ENCODE peak calls at places on chromosomes 6 and 20, in nine cellular contexts. N, O, W, V, K, T, X, I and U are unnamed samples.

GRCh38 chr6:36949636-36950035 is 4.9 kb upstream of the PI16 start:
- DNase-seq in T (no peak), I (no peak), K (no peak), X (no peak), N (no peak), O (no peak), V (peak), W (no peak), U (no peak)

GRCh38 chr6:24340998-24341934 is 16.6 kb downstream of the DCDC2 start:
- DNase-seq in V (no peak), K (peak), I (no peak), O (no peak), X (no peak), N (no peak), T (no peak), W (no peak), U (no peak)

GRCh38 chr20:16119909-16120308 is 453.3 kb downstream of the KIF16B start:
- DNase-seq in I (no peak), X (no peak), O (no peak), K (no peak), T (no peak), N (no peak), W (no peak), V (no peak), U (no peak)

GRCh38 chr6:50096267-50096666 is 46.5 kb upstream of the DEFB112 start:
- DNase-seq in T (no peak), N (no peak), W (no peak), I (no peak), K (no peak), O (no peak), V (no peak), X (no peak), U (no peak)

GRCh38 chr6:108942556-108943492 is 94.6 kb downstream of the ARMC2 start:
- DNase-seq in V (no peak), W (no peak), O (no peak), K (no peak), X (no peak), I (peak), T (no peak), N (no peak), U (no peak)

GRCh38 chr6:7106752-7107577 is 796 bp upstream of the RREB1 start:
- DNase-seq in W (peak), X (peak), N (peak), V (peak), K (peak), T (no peak), O (peak), I (peak), U (peak)

GRCh38 chr6:155328074-155328538 is 13.8 kb upstream of the TFB1M start:
- DNase-seq in X (no peak), O (no peak), W (no peak), T (no peak), K (no peak), V (no peak), N (no peak), I (no peak), U (no peak)

GRCh38 chr20:21522479-21523397 is 8.9 kb upstream of the NKX2-2 start:
- DNase-seq in N (no peak), W (no peak), K (no peak), O (no peak), X (no peak), I (peak), T (no peak), V (no peak), U (no peak)

GRCh38 chr6:31945507-31946369 is at the start of gene CFB:
- DNase-seq in X (peak), K (peak), V (peak), I (peak), T (peak), O (peak), W (peak), N (peak), U (peak)

GRCh38 chr6:148577687-148578488 is 168.9 kb upstream of the UST start:
- DNase-seq in O (peak), K (peak), I (peak), V (peak), N (peak), T (no peak), W (peak), X (peak), U (peak)

GRCh38 chr6:69790629-69791028 is 6.2 kb downstream of the LMBRD1 start:
- DNase-seq in I (no peak), V (no peak), O (no peak), T (no peak), X (no peak), W (no peak), K (no peak), N (no peak), U (no peak)

GRCh38 chr6:90490030-90490429 is 96.8 kb downstream of the MAP3K7 start:
- DNase-seq in T (no peak), O (no peak), I (no peak), K (no peak), W (no peak), N (no peak), X (no peak), V (no peak), U (no peak)

GRCh38 chr20:21323640-21324039 is 20.5 kb downstream of the XRN2 start:
- DNase-seq in O (no peak), N (no peak), V (peak), K (peak), T (no peak), X (no peak), W (peak), I (peak), U (no peak)

GRCh38 chr6:10412165-10412947 is 2.5 kb downstream of the TFAP2A start:
- DNase-seq in I (no peak), K (peak), X (no peak), N (no peak), T (no peak), O (no peak), V (peak), W (no peak), U (peak)

GRCh38 chr6:25384234-25384633 is 105.1 kb downstream of the CARMIL1 start:
- DNase-seq in T (no peak), I (no peak), W (no peak), N (no peak), X (no peak), K (no peak), V (no peak), O (no peak), U (no peak)

GRCh38 chr6:79079425-79080130 is 1.5 kb upstream of the PHIP start:
- DNase-seq in V (peak), T (no peak), X (no peak), N (no peak), K (no peak), W (no peak), I (no peak), O (no peak), U (no peak)

GRCh38 chr6:135498178-135498841 is 770 bp upstream of the AHI1 start:
- DNase-seq in I (peak), T (peak), K (peak), N (peak), O (peak), X (peak), W (peak), V (peak), U (peak)

GRCh38 chr6:128179890-128180440 is 279.1 kb upstream of the THEMIS start:
- DNase-seq in O (no peak), W (no peak), V (no peak), N (no peak), T (no peak), I (no peak), X (no peak), K (no peak), U (no peak)

GRCh38 chr6:85400331-85400730 is 49.6 kb upstream of the NT5E start:
- DNase-seq in O (no peak), K (no peak), I (no peak), X (no peak), W (no peak), V (no peak), T (no peak), N (no peak), U (no peak)

GRCh38 chr6:34190504-34191122 is 44.7 kb upstream of the GRM4 start:
- DNase-seq in K (no peak), N (no peak), O (no peak), X (no peak), T (peak), I (peak), W (no peak), V (no peak), U (no peak)

GRCh38 chr6:24215068-24215467 is 89.1 kb downstream of the NRSN1 start:
- DNase-seq in N (no peak), W (no peak), V (no peak), X (no peak), O (no peak), T (no peak), I (no peak), K (no peak), U (no peak)

GRCh38 chr6:157403011-157403683 is 22.2 kb downstream of the ZDHHC14 start:
- DNase-seq in I (no peak), V (no peak), W (no peak), X (no peak), O (no peak), T (no peak), K (no peak), N (no peak), U (no peak)

GRCh38 chr20:20359628-20360027 is 8.3 kb upstream of the INSM1 start:
- DNase-seq in O (no peak), T (no peak), K (no peak), W (no peak), I (no peak), X (no peak), V (no peak), N (no peak), U (no peak)

GRCh38 chr6:152232494-152233151 is 404.5 kb downstream of the SYNE1 start:
- DNase-seq in O (no peak), T (no peak), I (no peak), W (no peak), K (no peak), N (no peak), X (no peak), V (peak), U (no peak)

GRCh38 chr6:89311853-89312531 is 3.1 kb downstream of the GABRR2 start:
- DNase-seq in X (peak), V (peak), O (peak), W (peak), N (peak), I (no peak), T (no peak), K (no peak), U (peak)

GRCh38 chr6:34391023-34391485 is 1.4 kb downstream of the NUDT3 start:
- DNase-seq in V (peak), T (no peak), I (peak), K (peak), X (peak), N (no peak), O (peak), W (peak), U (peak)

GRCh38 chr6:169533656-169534421 is 168.0 kb downstream of the WDR27 start:
- DNase-seq in K (peak), T (no peak), W (no peak), I (no peak), N (no peak), X (no peak), O (no peak), V (no peak), U (no peak)

DNA sequence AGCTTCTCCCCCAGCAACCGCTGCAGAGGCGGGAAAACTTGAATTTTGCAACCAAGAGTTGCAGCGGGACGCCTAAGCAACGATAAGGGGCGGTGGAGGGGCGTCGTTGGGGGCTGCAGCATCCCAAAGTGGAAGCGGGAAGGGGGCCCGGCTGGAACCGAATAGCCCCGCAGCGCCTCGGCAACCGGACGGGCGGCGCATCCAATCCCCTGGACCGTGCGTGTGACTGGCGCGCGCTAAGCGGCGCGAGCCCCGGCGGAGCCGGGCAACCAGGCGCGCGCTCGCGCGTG is 670 bp upstream of the PARD6B start:
- DNase-seq in W (no peak), N (no peak), X (no peak), V (no peak), O (no peak), I (no peak), T (no peak), K (no peak), U (no peak)
- TF ChIP-seq POLR2A in W (peak), N (no peak), X (no peak), V (no peak), O (no peak), I (peak), T (no peak), K (peak), U (no peak)

DNA sequence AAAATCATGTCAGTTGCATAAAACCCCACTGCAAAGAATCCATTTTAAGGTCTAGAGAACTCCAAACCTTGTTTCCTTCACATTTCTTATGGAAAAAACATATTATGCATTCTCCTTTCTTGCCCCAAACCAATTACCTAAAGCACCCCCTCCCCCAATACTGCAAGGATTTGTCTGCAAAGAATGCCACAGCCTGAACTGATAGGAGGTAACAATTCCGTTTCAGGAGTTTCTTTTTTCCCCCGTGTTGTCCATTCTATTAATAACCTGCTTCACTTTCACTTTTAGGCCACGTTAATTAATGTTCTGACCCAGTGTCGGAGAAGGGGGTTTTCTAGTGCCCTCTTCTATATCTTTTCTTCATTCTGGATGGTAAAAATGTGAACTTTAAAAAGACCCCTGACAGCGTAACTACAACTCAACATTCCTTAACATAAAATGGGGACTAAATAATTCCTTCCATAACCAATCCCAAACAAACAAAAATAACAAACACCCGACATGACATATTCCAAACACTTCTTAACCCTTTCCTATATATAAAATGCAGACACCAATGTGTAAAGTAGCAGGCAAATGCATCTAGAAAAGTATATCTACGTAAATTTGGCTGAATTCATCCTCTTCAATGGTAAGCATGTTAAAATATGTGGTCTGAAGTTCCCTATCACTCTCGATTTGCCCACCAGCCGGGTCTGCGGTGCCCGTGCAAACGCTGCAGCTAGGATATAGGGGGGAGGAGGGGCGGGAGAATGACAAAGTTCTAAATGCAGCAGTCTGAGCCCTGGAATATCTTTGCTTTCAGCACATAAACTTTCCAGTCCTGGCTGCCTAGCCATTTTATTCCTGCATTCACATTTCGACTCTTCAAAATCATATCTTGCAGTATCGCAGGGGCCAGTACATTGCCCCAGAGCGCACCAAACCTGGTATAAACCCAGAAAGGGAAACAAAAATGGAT is 978 bp downstream of the NRN1 start:
- DNase-seq in I (no peak), K (no peak), X (no peak), O (no peak), T (no peak), W (no peak), V (no peak), N (no peak), U (no peak)
- H3K27ac ChIP-seq in I (no peak), K (no peak), X (no peak), O (peak), T (peak), W (peak), V (no peak), N (peak), U (no peak)

GRCh38 chr6:131216277-131216676 is 81.0 kb downstream of the AKAP7 start:
- DNase-seq in X (no peak), K (no peak), V (no peak), N (no peak), I (no peak), T (no peak), O (no peak), W (no peak), U (no peak)
- TF ChIP-seq POLR2A in X (no peak), K (no peak), V (no peak), N (no peak), I (no peak), T (no peak), O (no peak), W (no peak), U (no peak)

GRCh38 chr20:298755-299391 is 1.5 kb downstream of the ZCCHC3 start:
- DNase-seq in X (no peak), V (no peak), W (no peak), K (no peak), I (no peak), T (no peak), O (no peak), N (no peak), U (no peak)

GRCh38 chr20:300345-300744 is 3.0 kb downstream of the ZCCHC3 start:
- DNase-seq in W (no peak), X (no peak), K (no peak), N (no peak), T (no peak), I (no peak), O (no peak), V (no peak), U (no peak)

GRCh38 chr20:297925-298754 is 770 bp downstream of the ZCCHC3 start:
- DNase-seq in I (peak), T (peak), N (peak), X (peak), V (peak), W (peak), K (peak), O (peak), U (peak)

GRCh38 chr20:305745-306144 is 8.4 kb downstream of the ZCCHC3 start:
- DNase-seq in T (no peak), K (no peak), I (no peak), W (no peak), V (no peak), N (no peak), O (no peak), X (no peak), U (no peak)

DNA sequence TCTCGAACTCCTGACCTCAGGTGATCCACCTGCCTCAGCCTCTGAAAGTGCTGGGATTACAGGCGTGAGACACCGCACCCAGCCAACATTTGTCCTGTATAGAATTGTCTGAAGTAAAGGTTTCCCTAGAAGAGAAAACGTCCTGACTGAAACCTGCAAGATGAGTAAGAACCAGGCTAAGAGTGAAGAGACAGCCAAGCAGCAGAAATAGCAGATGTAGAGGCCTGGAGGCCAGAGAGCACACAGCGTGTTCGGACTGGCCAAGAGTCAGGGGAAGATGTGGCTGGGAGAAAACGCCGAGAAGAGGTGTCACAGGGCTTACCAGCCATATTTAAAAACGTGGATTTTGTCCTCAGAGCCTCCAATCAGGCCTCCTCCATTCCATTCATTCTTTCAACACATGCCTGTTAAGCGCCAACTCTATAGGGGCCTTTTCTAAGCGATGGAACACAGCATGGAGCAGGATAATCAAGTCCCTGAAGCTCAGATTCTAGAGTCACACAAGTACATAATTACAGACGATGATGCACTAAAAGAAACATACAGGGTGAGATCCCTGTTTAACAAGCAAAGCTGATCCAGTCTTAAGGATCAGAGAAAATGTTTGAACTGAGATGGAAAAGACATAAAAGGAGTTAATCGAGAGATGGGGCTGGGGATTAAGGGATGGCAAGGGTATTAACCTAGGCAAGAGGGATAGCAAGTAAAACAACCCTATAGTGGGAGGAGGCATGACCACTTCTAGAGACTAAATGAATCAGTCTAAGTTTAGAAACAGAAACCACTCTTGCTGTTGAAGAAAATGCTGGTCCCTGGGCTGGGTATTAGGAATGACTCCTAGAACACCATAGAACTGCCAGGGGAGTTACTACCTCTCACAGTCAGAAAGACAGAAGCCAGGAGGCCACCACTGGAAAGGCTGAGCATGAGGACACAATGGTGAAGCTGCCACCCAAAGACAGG is 4.8 kb downstream of the ZCCHC3 start:
- DNase-seq in K (no peak), O (no peak), N (no peak), W (no peak), I (no peak), T (no peak), V (no peak), X (no peak), U (no peak)
- H3K27ac ChIP-seq in K (no peak), O (no peak), N (peak), W (no peak), I (no peak), T (no peak), V (no peak), X (no peak), U (no peak)

DNA sequence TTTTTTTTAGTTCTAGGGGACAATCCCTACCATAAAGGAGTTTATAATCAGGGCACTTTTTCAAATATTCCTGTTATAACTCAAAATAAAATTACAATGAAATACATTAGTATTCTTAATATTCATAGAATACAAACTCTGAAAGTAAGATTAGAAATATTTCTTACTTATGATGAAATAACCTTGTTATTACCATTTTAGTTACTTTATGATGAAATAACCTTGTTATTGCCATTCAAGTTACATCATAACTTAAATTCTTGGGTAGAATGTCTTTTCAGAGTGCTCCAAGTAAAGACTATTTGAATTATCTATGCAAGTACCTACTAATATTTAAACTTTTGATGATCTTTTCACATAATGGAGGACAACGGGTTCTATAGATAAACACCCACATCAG is 43.2 kb downstream of the PACRG start:
- DNase-seq in T (no peak), O (no peak), I (no peak), W (no peak), N (no peak), V (no peak), K (no peak), X (no peak), U (no peak)
- TF ChIP-seq POLR2A in T (no peak), O (no peak), I (no peak), W (no peak), N (no peak), V (no peak), K (no peak), X (no peak), U (no peak)

GRCh38 chr6:1542764-1543163 is 67.0 kb upstream of the FOXC1 start:
- DNase-seq in V (no peak), X (no peak), T (no peak), W (no peak), O (no peak), I (no peak), N (no peak), K (no peak), U (no peak)
- H3K27ac ChIP-seq in V (no peak), X (no peak), T (no peak), W (no peak), O (no peak), I (no peak), N (no peak), K (no peak), U (no peak)

DNA sequence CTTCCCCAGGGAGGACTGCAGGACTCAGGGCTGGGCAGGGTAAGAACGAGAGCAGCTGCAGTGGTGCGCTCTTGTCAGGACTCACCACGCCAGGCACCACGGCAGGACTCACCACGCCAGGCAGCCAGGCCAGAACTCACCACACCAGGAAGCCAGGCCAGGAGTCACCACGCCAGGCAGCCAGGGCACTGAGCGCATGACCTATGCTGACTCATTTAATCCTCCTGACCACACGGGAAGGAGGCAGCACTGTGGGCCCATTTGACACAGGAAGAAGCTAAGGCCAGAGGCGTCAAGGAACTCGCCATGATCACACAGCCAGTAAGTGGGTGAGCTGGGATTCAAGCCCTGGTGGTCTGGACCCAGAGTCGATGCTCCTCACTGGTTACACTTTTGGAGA is 189.3 kb downstream of the PREX1 start:
- DNase-seq in W (no peak), V (peak), T (no peak), N (no peak), O (no peak), X (no peak), K (peak), I (no peak), U (no peak)
- TF ChIP-seq POLR2A in W (no peak), V (no peak), T (no peak), N (no peak), O (no peak), X (no peak), K (no peak), I (no peak), U (no peak)

GRCh38 chr6:116866281-116866871 is 10.7 kb upstream of the RFX6 start:
- DNase-seq in W (no peak), T (no peak), O (no peak), V (peak), N (no peak), K (no peak), I (no peak), X (no peak), U (no peak)
- H3K27ac ChIP-seq in W (no peak), T (no peak), O (no peak), V (no peak), N (no peak), K (peak), I (no peak), X (no peak), U (no peak)